ENCODE peak calls at places on chromosomes 2 and 18, in six cellular contexts. H is HT1080, N is RKO, E is left lung, B is nephron progenitor cell, P is coronary artery. V is an unnamed sample.

GRCh38 chr2:232873292-232873908 is 3.3 kb downstream of the SNORC start:
- DNase-seq in B (no peak), E (no peak), P (no peak), N (no peak), H (no peak), V (no peak)

GRCh38 chr2:192087398-192087958 is 107.3 kb downstream of the TMEFF2 start:
- DNase-seq in P (no peak), E (no peak), H (no peak), N (no peak), B (no peak), V (no peak)

GRCh38 chr2:119958642-119959268 is 54.1 kb upstream of the EPB41L5 start:
- DNase-seq in P (no peak), H (no peak), E (no peak), N (peak; percentile 40), B (no peak), V (peak; percentile 29)

GRCh38 chr2:99729104-99729503 is 239.3 kb upstream of the REV1 start:
- DNase-seq in B (no peak), H (no peak), P (no peak), N (no peak), E (no peak), V (no peak)

GRCh38 chr2:61707984-61708852 is 145.6 kb downstream of the FAM161A start:
- DNase-seq in H (peak; percentile 78), P (no peak), B (peak; percentile 16), N (peak; percentile 75), E (no peak), V (no peak)

GRCh38 chr2:740446-741293 is 63.5 kb upstream of the TMEM18 start:
- DNase-seq in H (peak; percentile 92), E (peak; percentile 84), P (peak; percentile 89), B (peak; percentile 99), N (peak; percentile 89), V (peak; percentile 82)

GRCh38 chr2:44542520-44542919 is 180.8 kb downstream of the CAMKMT start:
- DNase-seq in N (no peak), H (no peak), E (no peak), P (no peak), B (no peak), V (no peak)

GRCh38 chr2:113198790-113199612 is 25.2 kb downstream of the PSD4 start:
- DNase-seq in E (peak; percentile 79), B (peak; percentile 92), H (peak; percentile 62), P (no peak), N (peak; percentile 79), V (peak; percentile 30)

GRCh38 chr2:11023326-11024009 is 111.7 kb downstream of the KCNF1 start:
- DNase-seq in P (no peak), N (no peak), H (no peak), B (no peak), E (no peak), V (no peak)

GRCh38 chr2:143000599-143000998 is 123.1 kb downstream of the KYNU start:
- DNase-seq in E (no peak), N (no peak), B (no peak), H (no peak), P (no peak), V (no peak)

GRCh38 chr2:179898873-179899272 is 37.5 kb upstream of the ZNF385B start:
- DNase-seq in E (no peak), H (peak; percentile 71), P (no peak), B (peak; percentile 38), N (peak; percentile 46), V (no peak)

GRCh38 chr2:96839288-96839874 is 4.4 kb downstream of the ANKRD23 start:
- DNase-seq in P (peak; percentile 62), B (no peak), N (no peak), H (no peak), E (peak; percentile 82), V (no peak)

GRCh38 chr2:147789720-147790119 is 55.1 kb upstream of the ACVR2A start:
- DNase-seq in N (no peak), B (no peak), P (no peak), H (no peak), E (no peak), V (peak; percentile 28)

GRCh38 chr2:170740660-170741059 is 25.5 kb downstream of the SP5 start:
- DNase-seq in N (no peak), B (no peak), H (no peak), E (no peak), P (no peak), V (no peak)

GRCh38 chr2:132929786-132930185 is 259.8 kb upstream of the LYPD1 start:
- DNase-seq in H (no peak), E (no peak), P (no peak), N (no peak), B (no peak), V (no peak)

GRCh38 chr2:36528761-36529392 is 69.1 kb downstream of the FEZ2 start:
- DNase-seq in H (no peak), P (no peak), N (no peak), E (no peak), B (no peak), V (no peak)

GRCh38 chr2:1653956-1654695 is 90.2 kb downstream of the PXDN start:
- DNase-seq in N (no peak), P (peak; percentile 72), E (no peak), H (no peak), B (no peak), V (peak; percentile 46)

GRCh38 chr2:203894262-203894661 is 26.7 kb downstream of the CTLA4 start:
- DNase-seq in E (no peak), H (no peak), N (no peak), B (no peak), P (no peak), V (no peak)

GRCh38 chr18:34219651-34220050 is 5.1 kb downstream of the NOL4 start:
- DNase-seq in H (no peak), B (no peak), N (no peak), E (no peak), P (no peak), V (no peak)

GRCh38 chr2:107336536-107336935 is 450.6 kb upstream of the ST6GAL2 start:
- DNase-seq in H (no peak), B (no peak), N (no peak), E (no peak), P (no peak), V (no peak)

GRCh38 chr2:67641302-67641701 is 244.2 kb downstream of the ETAA1 start:
- DNase-seq in H (no peak), B (no peak), N (no peak), E (no peak), P (no peak), V (no peak)

GRCh38 chr2:197198890-197199289 is 111.7 kb downstream of the ANKRD44 start:
- DNase-seq in N (no peak), E (peak; percentile 65), B (no peak), H (no peak), P (no peak), V (no peak)

GRCh38 chr2:189302274-189302948 is 122.8 kb upstream of the COL5A2 start:
- DNase-seq in P (no peak), E (no peak), N (peak; percentile 10), B (no peak), H (peak; percentile 26), V (no peak)

V was measured in HS-5.